ENCODE peak calls at places on chromosomes 11 and 22, in six cellular contexts. W is chondrocyte, H is fibroblast of the conjunctiva, L is ureter, P is T follicular helper cell, N is lung microvascular endothelial cell. V is an unnamed sample.

GRCh38 chr11:74162688-74163467 is 7.9 kb downstream of the C2CD3 start:
- DNase-seq in H (no peak), W (no peak), N (no peak), P (no peak), L (no peak), V (no peak)

GRCh38 chr11:65899356-65900124 is 648 bp downstream of the FOSL1 start:
- DNase-seq in H (no peak), L (no peak), W (no peak), P (peak), N (peak), V (no peak)

GRCh38 chr11:278001-278951 is at the start of gene NLRP6:
- DNase-seq in P (no peak), H (no peak), W (peak), L (peak), N (no peak), V (no peak)

GRCh38 chr11:100637706-100638105 is 49.4 kb upstream of the ARHGAP42 start:
- DNase-seq in N (no peak), P (no peak), H (no peak), W (no peak), L (no peak), V (no peak)

GRCh38 chr11:22928207-22928917 is 68.1 kb upstream of the CCDC179 start:
- DNase-seq in W (no peak), N (peak), P (no peak), H (no peak), L (no peak), V (no peak)

GRCh38 chr11:46120711-46121327 is 435 bp downstream of the PHF21A start:
- DNase-seq in H (no peak), N (peak), W (no peak), P (peak), L (no peak), V (peak)

GRCh38 chr11:64241175-64241429 is 207 bp downstream of the FKBP2 start:
- DNase-seq in W (no peak), L (no peak), H (no peak), N (no peak), P (no peak), V (no peak)

GRCh38 chr11:36030707-36031365 is 87.0 kb downstream of the LDLRAD3 start:
- DNase-seq in P (no peak), W (no peak), N (no peak), H (peak), L (no peak), V (no peak)

GRCh38 chr11:13963949-13964770 is 1.6 kb downstream of the SPON1 start:
- DNase-seq in N (no peak), W (peak), L (no peak), P (no peak), H (no peak), V (no peak)

GRCh38 chr11:134376150-134376921 is 35.7 kb downstream of the B3GAT1 start:
- DNase-seq in W (peak), H (no peak), L (no peak), N (no peak), P (no peak), V (no peak)

GRCh38 chr11:37409124-37409523 is 811.1 kb upstream of the RAG2 start:
- DNase-seq in P (no peak), N (no peak), W (no peak), L (no peak), H (no peak), V (no peak)

GRCh38 chr22:28426346-28427132 is 253.1 kb downstream of the TTC28 start:
- DNase-seq in P (no peak), W (no peak), N (no peak), L (no peak), H (no peak), V (no peak)

GRCh38 chr11:88480217-88480616 is 142.7 kb upstream of the CTSC start:
- DNase-seq in H (peak), P (no peak), W (no peak), N (peak), L (no peak), V (no peak)

GRCh38 chr11:2911088-2912037 is 17.9 kb downstream of the PHLDA2 start:
- DNase-seq in W (no peak), P (no peak), H (no peak), N (no peak), L (no peak), V (no peak)

GRCh38 chr11:18397921-18398320 is 3.6 kb downstream of the LDHA start:
- DNase-seq in L (no peak), N (no peak), H (no peak), W (no peak), P (no peak), V (no peak)

V was measured in pulmonary artery endothelial cell.